ENCODE peak calls at places on chromosomes 2 and 18, in eight cellular contexts. One of them, this sample, is unnamed.

GRCh38 chr18:63317556-63317946 is 2.0 kb downstream of the BCL2 start:
- DNase-seq in WTC11: no peak
- DNase-seq in activated T-cell treated with anti-CD3 and anti-CD28 coated beads for 1 hour: no peak
- DNase-seq in endothelial cell: no peak
- DNase-seq in Panc1: no peak
- DNase-seq in upper lobe of right lung: no peak
- DNase-seq in HFFc6: no peak
- DNase-seq in NCI-H1417 treated with DMSO at 0.1 percent for 48 hours: no peak
- DNase-seq in this sample: peak

GRCh38 chr2:58448065-58448507 is 207.0 kb upstream of the FANCL start:
- DNase-seq in WTC11: peak
- DNase-seq in activated T-cell treated with anti-CD3 and anti-CD28 coated beads for 1 hour: no peak
- DNase-seq in endothelial cell: peak
- DNase-seq in Panc1: peak
- DNase-seq in upper lobe of right lung: no peak
- DNase-seq in HFFc6: peak
- DNase-seq in NCI-H1417 treated with DMSO at 0.1 percent for 48 hours: peak
- DNase-seq in this sample: peak

GRCh38 chr2:21118302-21118920 is 5.4 kb upstream of the TDRD15 start:
- DNase-seq in WTC11: peak
- DNase-seq in activated T-cell treated with anti-CD3 and anti-CD28 coated beads for 1 hour: no peak
- DNase-seq in endothelial cell: peak
- DNase-seq in Panc1: peak
- DNase-seq in upper lobe of right lung: no peak
- DNase-seq in HFFc6: peak
- DNase-seq in NCI-H1417 treated with DMSO at 0.1 percent for 48 hours: no peak
- DNase-seq in this sample: peak

GRCh38 chr18:26655614-26656400 is 107.5 kb upstream of the KCTD1 start:
- DNase-seq in WTC11: peak
- DNase-seq in activated T-cell treated with anti-CD3 and anti-CD28 coated beads for 1 hour: no peak
- DNase-seq in endothelial cell: peak
- DNase-seq in Panc1: no peak
- DNase-seq in upper lobe of right lung: peak
- DNase-seq in HFFc6: peak
- DNase-seq in NCI-H1417 treated with DMSO at 0.1 percent for 48 hours: no peak
- DNase-seq in this sample: peak

GRCh38 chr2:133508546-133509165 is 59.6 kb downstream of the NCKAP5 start:
- DNase-seq in WTC11: no peak
- DNase-seq in activated T-cell treated with anti-CD3 and anti-CD28 coated beads for 1 hour: no peak
- DNase-seq in endothelial cell: no peak
- DNase-seq in Panc1: no peak
- DNase-seq in upper lobe of right lung: no peak
- DNase-seq in HFFc6: no peak
- DNase-seq in NCI-H1417 treated with DMSO at 0.1 percent for 48 hours: no peak
- DNase-seq in this sample: no peak

GRCh38 chr18:36381075-36381474 is 83.6 kb downstream of the FHOD3 start:
- DNase-seq in WTC11: no peak
- DNase-seq in activated T-cell treated with anti-CD3 and anti-CD28 coated beads for 1 hour: no peak
- DNase-seq in endothelial cell: no peak
- DNase-seq in Panc1: no peak
- DNase-seq in upper lobe of right lung: no peak
- DNase-seq in HFFc6: no peak
- DNase-seq in NCI-H1417 treated with DMSO at 0.1 percent for 48 hours: no peak
- DNase-seq in this sample: no peak

GRCh38 chr2:3076848-3077735 is 300.5 kb downstream of the EIPR1 start:
- DNase-seq in WTC11: no peak
- DNase-seq in activated T-cell treated with anti-CD3 and anti-CD28 coated beads for 1 hour: no peak
- DNase-seq in endothelial cell: no peak
- DNase-seq in Panc1: no peak
- DNase-seq in upper lobe of right lung: peak
- DNase-seq in HFFc6: no peak
- DNase-seq in NCI-H1417 treated with DMSO at 0.1 percent for 48 hours: no peak
- DNase-seq in this sample: no peak

GRCh38 chr2:57616157-57616556 is 430.4 kb upstream of the VRK2 start:
- DNase-seq in WTC11: no peak
- DNase-seq in activated T-cell treated with anti-CD3 and anti-CD28 coated beads for 1 hour: no peak
- DNase-seq in endothelial cell: no peak
- DNase-seq in Panc1: no peak
- DNase-seq in upper lobe of right lung: no peak
- DNase-seq in HFFc6: no peak
- DNase-seq in NCI-H1417 treated with DMSO at 0.1 percent for 48 hours: no peak
- DNase-seq in this sample: no peak

GRCh38 chr2:215966951-215967350 is 46.4 kb downstream of the MREG start:
- DNase-seq in WTC11: no peak
- DNase-seq in activated T-cell treated with anti-CD3 and anti-CD28 coated beads for 1 hour: no peak
- DNase-seq in endothelial cell: no peak
- DNase-seq in Panc1: no peak
- DNase-seq in upper lobe of right lung: no peak
- DNase-seq in HFFc6: peak
- DNase-seq in NCI-H1417 treated with DMSO at 0.1 percent for 48 hours: peak
- DNase-seq in this sample: no peak

GRCh38 chr2:118061135-118061955 is 26.9 kb upstream of the INSIG2 start:
- DNase-seq in WTC11: no peak
- DNase-seq in activated T-cell treated with anti-CD3 and anti-CD28 coated beads for 1 hour: no peak
- DNase-seq in endothelial cell: peak
- DNase-seq in Panc1: peak
- DNase-seq in upper lobe of right lung: no peak
- DNase-seq in HFFc6: peak
- DNase-seq in NCI-H1417 treated with DMSO at 0.1 percent for 48 hours: no peak
- DNase-seq in this sample: no peak

GRCh38 chr18:54948350-54948837 is 10.9 kb downstream of the CCDC68 start:
- DNase-seq in WTC11: no peak
- DNase-seq in activated T-cell treated with anti-CD3 and anti-CD28 coated beads for 1 hour: no peak
- DNase-seq in endothelial cell: no peak
- DNase-seq in Panc1: no peak
- DNase-seq in upper lobe of right lung: no peak
- DNase-seq in HFFc6: no peak
- DNase-seq in NCI-H1417 treated with DMSO at 0.1 percent for 48 hours: no peak
- DNase-seq in this sample: no peak

GRCh38 chr2:61853086-61853847 is 593 bp downstream of the FAM161A start:
- DNase-seq in WTC11: no peak
- DNase-seq in activated T-cell treated with anti-CD3 and anti-CD28 coated beads for 1 hour: no peak
- DNase-seq in endothelial cell: no peak
- DNase-seq in Panc1: no peak
- DNase-seq in upper lobe of right lung: peak
- DNase-seq in HFFc6: no peak
- DNase-seq in NCI-H1417 treated with DMSO at 0.1 percent for 48 hours: no peak
- DNase-seq in this sample: peak

GRCh38 chr2:47339745-47340541 is 63.0 kb upstream of the MSH2 start:
- DNase-seq in WTC11: no peak
- DNase-seq in activated T-cell treated with anti-CD3 and anti-CD28 coated beads for 1 hour: no peak
- DNase-seq in endothelial cell: no peak
- DNase-seq in Panc1: no peak
- DNase-seq in upper lobe of right lung: no peak
- DNase-seq in HFFc6: peak
- DNase-seq in NCI-H1417 treated with DMSO at 0.1 percent for 48 hours: peak
- DNase-seq in this sample: peak

GRCh38 chr2:60964651-60965513 is 52.6 kb upstream of the PEX13 start:
- DNase-seq in WTC11: no peak
- DNase-seq in activated T-cell treated with anti-CD3 and anti-CD28 coated beads for 1 hour: no peak
- DNase-seq in endothelial cell: no peak
- DNase-seq in Panc1: no peak
- DNase-seq in upper lobe of right lung: no peak
- DNase-seq in HFFc6: no peak
- DNase-seq in NCI-H1417 treated with DMSO at 0.1 percent for 48 hours: no peak
- DNase-seq in this sample: no peak

GRCh38 chr18:24270937-24271380 is 126.7 kb downstream of the OSBPL1A start:
- DNase-seq in WTC11: no peak
- DNase-seq in activated T-cell treated with anti-CD3 and anti-CD28 coated beads for 1 hour: no peak
- DNase-seq in endothelial cell: no peak
- DNase-seq in Panc1: no peak
- DNase-seq in upper lobe of right lung: no peak
- DNase-seq in HFFc6: peak
- DNase-seq in NCI-H1417 treated with DMSO at 0.1 percent for 48 hours: no peak
- DNase-seq in this sample: peak

GRCh38 chr18:10131783-10132381 is 218.1 kb downstream of the VAPA start:
- DNase-seq in WTC11: peak
- DNase-seq in activated T-cell treated with anti-CD3 and anti-CD28 coated beads for 1 hour: no peak
- DNase-seq in endothelial cell: peak
- DNase-seq in Panc1: no peak
- DNase-seq in upper lobe of right lung: peak
- DNase-seq in HFFc6: no peak
- DNase-seq in NCI-H1417 treated with DMSO at 0.1 percent for 48 hours: peak
- DNase-seq in this sample: no peak

GRCh38 chr2:28970464-28971160 is 10.5 kb upstream of the TOGARAM2 start:
- DNase-seq in WTC11: no peak
- DNase-seq in activated T-cell treated with anti-CD3 and anti-CD28 coated beads for 1 hour: no peak
- DNase-seq in endothelial cell: no peak
- DNase-seq in Panc1: no peak
- DNase-seq in upper lobe of right lung: no peak
- DNase-seq in HFFc6: no peak
- DNase-seq in NCI-H1417 treated with DMSO at 0.1 percent for 48 hours: no peak
- DNase-seq in this sample: no peak

GRCh38 chr2:200259577-200259957 is 46.9 kb upstream of the SPATS2L start:
- DNase-seq in WTC11: no peak
- DNase-seq in activated T-cell treated with anti-CD3 and anti-CD28 coated beads for 1 hour: no peak
- DNase-seq in endothelial cell: no peak
- DNase-seq in Panc1: no peak
- DNase-seq in upper lobe of right lung: no peak
- DNase-seq in HFFc6: no peak
- DNase-seq in NCI-H1417 treated with DMSO at 0.1 percent for 48 hours: no peak
- DNase-seq in this sample: no peak

GRCh38 chr2:239678186-239678490 is 277.3 kb upstream of the HDAC4 start:
- DNase-seq in WTC11: no peak
- DNase-seq in activated T-cell treated with anti-CD3 and anti-CD28 coated beads for 1 hour: no peak
- DNase-seq in endothelial cell: no peak
- DNase-seq in Panc1: no peak
- DNase-seq in upper lobe of right lung: no peak
- DNase-seq in HFFc6: no peak
- DNase-seq in NCI-H1417 treated with DMSO at 0.1 percent for 48 hours: no peak
- DNase-seq in this sample: no peak

GRCh38 chr2:104855174-104856085 is 1.5 kb downstream of the POU3F3 start:
- DNase-seq in WTC11: no peak
- DNase-seq in activated T-cell treated with anti-CD3 and anti-CD28 coated beads for 1 hour: no peak
- DNase-seq in endothelial cell: no peak
- DNase-seq in Panc1: no peak
- DNase-seq in upper lobe of right lung: no peak
- DNase-seq in HFFc6: no peak
- DNase-seq in NCI-H1417 treated with DMSO at 0.1 percent for 48 hours: no peak
- DNase-seq in this sample: peak